ENCODE peak calls at places on chromosome 17, in four cellular contexts. One of them, this sample, is unnamed.

GRCh38 chr17:41907185-41907556 is 11.6 kb downstream of the ACLY start:
- DNase-seq in fibroblast of lung: peak; percentile 93
- DNase-seq in AG04449: peak; percentile 34
- DNase-seq in brain microvascular endothelial cell: peak; percentile 40
- DNase-seq in this sample: peak; percentile 60

GRCh38 chr17:7239091-7240027 is at the start of gene PHF23:
- DNase-seq in fibroblast of lung: peak; percentile 99
- DNase-seq in AG04449: peak; percentile 95
- DNase-seq in brain microvascular endothelial cell: peak; percentile 98
- DNase-seq in this sample: peak; percentile 100

GRCh38 chr17:60249517-60249826 is 99.7 kb downstream of the CA4 start:
- DNase-seq in AG04449: no peak
- DNase-seq in fibroblast of lung: peak; percentile 46
- DNase-seq in brain microvascular endothelial cell: no peak
- DNase-seq in this sample: peak; percentile 30

GRCh38 chr17:149897-150575 is 12.7 kb downstream of the SCGB1C2 start:
- DNase-seq in brain microvascular endothelial cell: no peak
- DNase-seq in AG04449: no peak
- DNase-seq in fibroblast of lung: no peak
- DNase-seq in this sample: no peak

GRCh38 chr17:3903881-3904286 is 11.0 kb upstream of the CAMKK1 start:
- DNase-seq in AG04449: no peak
- DNase-seq in brain microvascular endothelial cell: no peak
- DNase-seq in fibroblast of lung: no peak
- DNase-seq in this sample: no peak

GRCh38 chr17:82536220-82537201 is 17.0 kb downstream of the FOXK2 start:
- DNase-seq in brain microvascular endothelial cell: peak; percentile 67
- DNase-seq in AG04449: no peak
- DNase-seq in fibroblast of lung: peak; percentile 86
- DNase-seq in this sample: peak; percentile 95

GRCh38 chr17:289409-289808 is 63.2 kb downstream of the RPH3AL start:
- DNase-seq in AG04449: no peak
- DNase-seq in fibroblast of lung: no peak
- DNase-seq in brain microvascular endothelial cell: no peak
- DNase-seq in this sample: no peak

GRCh38 chr17:28896491-28896883 is 1.0 kb downstream of the FLOT2 start:
- DNase-seq in fibroblast of lung: peak; percentile 3
- DNase-seq in AG04449: no peak
- DNase-seq in brain microvascular endothelial cell: no peak
- DNase-seq in this sample: no peak

GRCh38 chr17:81329279-81329926 is 34.3 kb upstream of the SLC38A10 start:
- DNase-seq in fibroblast of lung: peak; percentile 90
- DNase-seq in AG04449: peak; percentile 56
- DNase-seq in brain microvascular endothelial cell: peak; percentile 76
- DNase-seq in this sample: peak; percentile 94

GRCh38 chr17:17137731-17138585 is 68.2 kb downstream of the PLD6 start:
- DNase-seq in AG04449: no peak
- DNase-seq in brain microvascular endothelial cell: no peak
- DNase-seq in fibroblast of lung: no peak
- DNase-seq in this sample: no peak

GRCh38 chr17:64998436-64999190 is 57.9 kb downstream of the GNA13 start:
- DNase-seq in AG04449: no peak
- DNase-seq in fibroblast of lung: no peak
- DNase-seq in brain microvascular endothelial cell: no peak
- DNase-seq in this sample: no peak

GRCh38 chr17:8222380-8222629 is 11.9 kb upstream of the AURKB start:
- DNase-seq in fibroblast of lung: no peak
- DNase-seq in AG04449: no peak
- DNase-seq in brain microvascular endothelial cell: no peak
- DNase-seq in this sample: no peak

GRCh38 chr17:36183001-36183810 is 6.8 kb upstream of the TBC1D3B start:
- DNase-seq in AG04449: peak; percentile 23
- DNase-seq in fibroblast of lung: peak; percentile 78
- DNase-seq in brain microvascular endothelial cell: peak; percentile 52
- DNase-seq in this sample: peak; percentile 24

GRCh38 chr17:61465550-61466237 is 13.5 kb downstream of the TBX4 start:
- DNase-seq in AG04449: no peak
- DNase-seq in brain microvascular endothelial cell: no peak
- DNase-seq in fibroblast of lung: no peak
- DNase-seq in this sample: no peak

GRCh38 chr17:17495448-17496188 is 577 bp downstream of the RASD1 start:
- DNase-seq in fibroblast of lung: peak; percentile 27
- DNase-seq in brain microvascular endothelial cell: peak; percentile 5
- DNase-seq in AG04449: no peak
- DNase-seq in this sample: peak; percentile 48

GRCh38 chr17:2849327-2849670 is 53.1 kb downstream of the RAP1GAP2 start:
- DNase-seq in brain microvascular endothelial cell: no peak
- DNase-seq in fibroblast of lung: no peak
- DNase-seq in AG04449: no peak
- DNase-seq in this sample: no peak

GRCh38 chr17:47733047-47733413 is at the start of gene TBX21:
- DNase-seq in fibroblast of lung: peak; percentile 10
- DNase-seq in brain microvascular endothelial cell: no peak
- DNase-seq in AG04449: no peak
- DNase-seq in this sample: peak; percentile 23

GRCh38 chr17:1496814-1497325 is 4.4 kb upstream of the MYO1C start:
- DNase-seq in AG04449: no peak
- DNase-seq in fibroblast of lung: no peak
- DNase-seq in brain microvascular endothelial cell: no peak
- DNase-seq in this sample: no peak

GRCh38 chr17:1493291-1493980 is 950 bp upstream of the MYO1C start:
- DNase-seq in fibroblast of lung: no peak
- DNase-seq in brain microvascular endothelial cell: no peak
- DNase-seq in AG04449: no peak
- DNase-seq in this sample: no peak

GRCh38 chr17:1494736-1495253 is 2.3 kb upstream of the MYO1C start:
- DNase-seq in AG04449: no peak
- DNase-seq in fibroblast of lung: no peak
- DNase-seq in brain microvascular endothelial cell: no peak
- DNase-seq in this sample: no peak

GRCh38 chr17:1494203-1494602 is 1.7 kb upstream of the MYO1C start:
- DNase-seq in brain microvascular endothelial cell: no peak
- DNase-seq in fibroblast of lung: no peak
- DNase-seq in AG04449: no peak
- DNase-seq in this sample: no peak

GRCh38 chr17:1495265-1495664 is 2.8 kb upstream of the MYO1C start:
- DNase-seq in brain microvascular endothelial cell: no peak
- DNase-seq in fibroblast of lung: peak; percentile 53
- DNase-seq in AG04449: no peak
- DNase-seq in this sample: no peak
- H3K4me3 ChIP-seq in brain microvascular endothelial cell: no peak overlapping the region
- H3K4me3 ChIP-seq in fibroblast of lung: no peak overlapping the region
- H3K4me3 ChIP-seq in AG04449: no peak overlapping the region
- H3K4me3 ChIP-seq in this sample: no peak overlapping the region

GRCh38 chr17:30238003-30238344 is 2.5 kb upstream of the SLC6A4 start:
- DNase-seq in brain microvascular endothelial cell: no peak
- DNase-seq in fibroblast of lung: no peak
- DNase-seq in AG04449: no peak
- DNase-seq in this sample: no peak

GRCh38 chr17:30237296-30238002 is 2.0 kb upstream of the SLC6A4 start:
- DNase-seq in brain microvascular endothelial cell: no peak
- DNase-seq in AG04449: no peak
- DNase-seq in fibroblast of lung: no peak
- DNase-seq in this sample: no peak

GRCh38 chr17:30236297-30236624 is 764 bp upstream of the SLC6A4 start:
- DNase-seq in AG04449: no peak
- DNase-seq in brain microvascular endothelial cell: no peak
- DNase-seq in fibroblast of lung: no peak
- DNase-seq in this sample: no peak

GRCh38 chr17:30235386-30236296 is at the start of gene SLC6A4:
- DNase-seq in brain microvascular endothelial cell: no peak
- DNase-seq in fibroblast of lung: no peak
- DNase-seq in AG04449: no peak
- DNase-seq in this sample: peak; percentile 22

GRCh38 chr17:30236807-30237206 is 1.3 kb upstream of the SLC6A4 start:
- DNase-seq in AG04449: no peak
- DNase-seq in brain microvascular endothelial cell: no peak
- DNase-seq in fibroblast of lung: peak; percentile 27
- DNase-seq in this sample: peak; percentile 30
- TF ChIP-seq CTCF in AG04449: peak; percentile 40
- TF ChIP-seq CTCF in brain microvascular endothelial cell: peak; percentile 60
- TF ChIP-seq CTCF in fibroblast of lung: peak; percentile 31
- TF ChIP-seq CTCF in this sample: peak; percentile 33

DNA sequence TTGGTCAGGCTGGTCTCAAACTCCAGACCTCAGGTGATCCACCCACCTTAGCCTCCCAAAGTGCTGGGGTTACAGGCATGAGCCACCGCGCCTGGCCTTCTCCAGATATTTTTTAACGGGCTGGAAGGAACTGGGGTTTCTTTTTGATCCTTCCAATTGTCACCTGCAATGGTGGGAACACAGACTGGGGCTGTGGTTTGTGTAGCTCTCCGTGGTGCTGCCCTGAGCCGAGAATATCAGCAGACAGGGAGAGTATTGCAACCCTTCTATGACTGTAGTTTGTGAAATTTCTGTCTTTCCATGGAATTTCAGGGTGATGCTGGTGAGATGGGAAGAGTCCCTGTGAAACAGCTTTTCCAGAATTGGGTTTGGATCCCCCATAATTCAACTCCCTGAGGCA is 263.5 kb downstream of the ENGASE start:
- DNase-seq in brain microvascular endothelial cell: no peak
- DNase-seq in AG04449: no peak
- DNase-seq in fibroblast of lung: no peak
- DNase-seq in this sample: no peak
- H3K4me3 ChIP-seq in brain microvascular endothelial cell: no peak overlapping the region
- H3K4me3 ChIP-seq in AG04449: no peak overlapping the region
- H3K4me3 ChIP-seq in fibroblast of lung: no peak overlapping the region
- H3K4me3 ChIP-seq in this sample: no peak overlapping the region

GRCh38 chr17:75855310-75856061 is at the start of gene WBP2:
- DNase-seq in AG04449: peak; percentile 99
- DNase-seq in brain microvascular endothelial cell: peak; percentile 100
- DNase-seq in fibroblast of lung: peak; percentile 100
- DNase-seq in this sample: peak; percentile 100
- TF ChIP-seq CTCF in AG04449: peak; percentile 57
- TF ChIP-seq CTCF in brain microvascular endothelial cell: no peak
- TF ChIP-seq CTCF in fibroblast of lung: peak; percentile 37
- TF ChIP-seq CTCF in this sample: peak; percentile 60

DNA sequence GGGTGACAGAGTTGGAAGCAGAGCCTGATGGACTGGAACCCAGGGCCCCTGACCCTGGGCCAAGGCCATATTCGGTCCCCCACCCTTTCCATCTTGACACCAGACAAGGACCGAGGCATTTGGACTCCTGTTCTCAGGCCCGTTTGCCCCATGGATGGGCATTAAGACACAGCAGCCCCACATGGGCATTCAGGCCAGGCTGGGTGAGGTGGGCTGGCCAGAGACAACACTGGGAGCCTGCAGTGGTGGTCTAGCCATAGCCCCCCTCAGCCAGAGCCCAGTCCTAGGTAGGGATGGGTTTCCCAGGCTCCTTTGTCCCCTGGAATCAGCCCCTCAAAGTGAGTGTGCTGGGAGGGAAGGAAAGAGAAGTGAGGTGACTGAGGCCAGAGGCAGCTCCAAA is 1.6 kb downstream of the PDK2 start:
- DNase-seq in AG04449: no peak
- DNase-seq in fibroblast of lung: no peak
- DNase-seq in brain microvascular endothelial cell: no peak
- DNase-seq in this sample: no peak
- H3K4me3 ChIP-seq in AG04449: no peak overlapping the region
- H3K4me3 ChIP-seq in fibroblast of lung: no peak overlapping the region
- H3K4me3 ChIP-seq in brain microvascular endothelial cell: no peak overlapping the region
- H3K4me3 ChIP-seq in this sample: no peak overlapping the region

GRCh38 chr17:38970128-38970527 is 2.9 kb upstream of the FBXO47 start:
- DNase-seq in brain microvascular endothelial cell: no peak
- DNase-seq in AG04449: no peak
- DNase-seq in fibroblast of lung: no peak
- DNase-seq in this sample: no peak
- TF ChIP-seq CTCF in brain microvascular endothelial cell: no peak
- TF ChIP-seq CTCF in AG04449: no peak
- TF ChIP-seq CTCF in fibroblast of lung: no peak
- TF ChIP-seq CTCF in this sample: no peak

DNA sequence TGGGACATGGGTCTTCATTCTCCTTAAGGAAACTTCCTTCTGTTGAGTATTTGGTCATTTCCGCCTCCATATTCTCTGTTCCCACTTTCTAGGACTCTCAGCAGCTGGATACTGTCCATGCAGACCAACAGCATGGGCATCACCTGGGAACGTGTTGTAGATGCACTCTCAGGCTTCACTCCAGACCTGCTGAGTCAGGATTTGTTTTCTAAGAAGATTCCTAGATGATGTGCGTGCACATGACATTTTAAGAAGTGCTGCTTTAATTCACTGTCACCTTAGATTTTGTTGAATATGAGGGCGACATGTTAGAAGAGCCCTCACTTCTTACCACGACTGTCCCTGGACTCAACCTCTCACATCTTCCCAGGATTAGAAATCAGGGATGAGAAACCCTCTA is 10.0 kb upstream of the SDK2 start:
- DNase-seq in fibroblast of lung: no peak
- DNase-seq in brain microvascular endothelial cell: no peak
- DNase-seq in AG04449: no peak
- DNase-seq in this sample: no peak
- H3K4me3 ChIP-seq in fibroblast of lung: no peak overlapping the region
- H3K4me3 ChIP-seq in brain microvascular endothelial cell: no peak overlapping the region
- H3K4me3 ChIP-seq in AG04449: no peak overlapping the region
- H3K4me3 ChIP-seq in this sample: no peak overlapping the region

DNA sequence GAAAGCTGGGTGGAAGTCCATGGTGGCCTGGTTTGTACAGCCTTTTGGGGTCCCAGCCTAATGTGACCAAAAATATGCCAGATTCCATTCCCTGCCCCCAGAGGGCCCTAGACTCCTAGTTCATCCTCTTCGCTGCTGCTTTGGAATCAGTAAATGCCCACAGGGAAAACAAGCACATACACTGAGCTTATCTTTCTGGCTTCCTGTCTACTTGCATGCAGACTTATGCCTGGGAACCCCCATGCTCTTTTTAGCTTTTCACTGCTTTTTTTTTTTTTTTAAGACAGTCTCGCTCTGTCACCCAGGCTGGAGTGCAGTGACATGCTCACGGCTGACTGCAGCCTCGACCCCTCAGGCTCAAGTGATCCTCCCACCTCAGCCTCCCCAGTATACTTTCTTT is 6.2 kb upstream of the CD300LG start:
- DNase-seq in brain microvascular endothelial cell: peak; percentile 50
- DNase-seq in AG04449: no peak
- DNase-seq in fibroblast of lung: no peak
- DNase-seq in this sample: peak; percentile 47
- TF ChIP-seq CTCF in brain microvascular endothelial cell: peak; percentile 61
- TF ChIP-seq CTCF in AG04449: no peak
- TF ChIP-seq CTCF in fibroblast of lung: no peak
- TF ChIP-seq CTCF in this sample: peak; percentile 46

GRCh38 chr17:57953219-57953618 is 2.0 kb downstream of the CUEDC1 start:
- DNase-seq in fibroblast of lung: no peak
- DNase-seq in brain microvascular endothelial cell: no peak
- DNase-seq in AG04449: no peak
- DNase-seq in this sample: no peak
- H3K4me3 ChIP-seq in fibroblast of lung: no peak overlapping the region
- H3K4me3 ChIP-seq in brain microvascular endothelial cell: no peak overlapping the region
- H3K4me3 ChIP-seq in AG04449: no peak overlapping the region
- H3K4me3 ChIP-seq in this sample: no peak overlapping the region